ENCODE peak calls at places on chromosomes 13 and 19, in eight cellular contexts. M is glutamatergic neuron, I is heart right ventricle, L is heart left ventricle, G is AG09309, C is cardiac fibroblast, T is omental fat pad, K is BJ. S is an unnamed sample.

GRCh38 chr13:23695711-23696512 is 125.7 kb downstream of the TNFRSF19 start:
- DNase-seq in M (peak; percentile 48), I (peak; percentile 37), L (no peak), G (no peak), C (no peak), T (no peak), K (no peak), S (no peak)

GRCh38 chr19:5154129-5154798 is 185.4 kb downstream of the KDM4B start:
- DNase-seq in M (peak; percentile 80), I (no peak), L (no peak), G (no peak), C (peak; percentile 17), T (no peak), K (no peak), S (peak; percentile 69)

GRCh38 chr13:30978981-30979956 is 46.8 kb downstream of the TEX26 start:
- DNase-seq in M (peak; percentile 75), I (no peak), L (no peak), G (no peak), C (peak; percentile 33), T (no peak), K (no peak), S (peak; percentile 64)

GRCh38 chr13:41111454-41111853 is 21.1 kb downstream of the KBTBD6 start:
- DNase-seq in M (no peak), I (no peak), L (no peak), G (peak; percentile 17), C (peak; percentile 61), T (no peak), K (no peak), S (no peak)

GRCh38 chr19:14354445-14354844 is 26.8 kb upstream of the ADGRE5 start:
- DNase-seq in M (no peak), I (no peak), L (no peak), G (no peak), C (no peak), T (no peak), K (no peak), S (no peak)

GRCh38 chr13:75679459-75679858 is 43.3 kb downstream of the LMO7 start:
- DNase-seq in M (no peak), I (no peak), L (no peak), G (no peak), C (no peak), T (no peak), K (no peak), S (no peak)

GRCh38 chr13:43469791-43470190 is 317.0 kb downstream of the ENOX1 start:
- DNase-seq in M (no peak), I (no peak), L (no peak), G (no peak), C (no peak), T (no peak), K (no peak), S (no peak)

GRCh38 chr13:43786766-43787517 is at the start of gene ENOX1:
- DNase-seq in M (peak; percentile 82), I (peak; percentile 67), L (peak; percentile 79), G (no peak), C (peak; percentile 81), T (peak; percentile 29), K (no peak), S (peak; percentile 76)

GRCh38 chr19:34480971-34481821 is at the start of gene WTIP:
- DNase-seq in M (peak; percentile 60), I (peak; percentile 86), L (peak; percentile 89), G (peak; percentile 66), C (peak; percentile 82), T (no peak), K (no peak), S (peak; percentile 91)

GRCh38 chr13:94390881-94391280 is 88.6 kb downstream of the DCT start:
- DNase-seq in M (no peak), I (no peak), L (no peak), G (no peak), C (no peak), T (no peak), K (no peak), S (no peak)

GRCh38 chr13:95256086-95256485 is 45.2 kb downstream of the ABCC4 start:
- DNase-seq in M (no peak), I (no peak), L (no peak), G (peak; percentile 61), C (peak; percentile 97), T (no peak), K (peak; percentile 59), S (no peak)

GRCh38 chr19:8655340-8655709 is 24.9 kb downstream of the NFILZ start:
- DNase-seq in M (no peak), I (no peak), L (no peak), G (no peak), C (no peak), T (no peak), K (no peak), S (no peak)

GRCh38 chr19:29927944-29928669 is 13.9 kb upstream of the URI1 start:
- DNase-seq in M (no peak), I (no peak), L (no peak), G (no peak), C (no peak), T (no peak), K (no peak), S (peak; percentile 8)

GRCh38 chr19:5349041-5349440 is 8.4 kb upstream of the PTPRS start:
- DNase-seq in M (no peak), I (no peak), L (no peak), G (no peak), C (no peak), T (no peak), K (no peak), S (no peak)

GRCh38 chr13:112452380-112453206 is 76.4 kb downstream of the SPACA7 start:
- DNase-seq in M (no peak), I (no peak), L (no peak), G (no peak), C (no peak), T (no peak), K (no peak), S (no peak)

GRCh38 chr19:39307233-39307821 is 11.1 kb downstream of the IFNL1 start:
- DNase-seq in M (peak; percentile 76), I (no peak), L (no peak), G (no peak), C (peak; percentile 10), T (no peak), K (no peak), S (peak; percentile 80)

GRCh38 chr19:1131718-1132552 is 28.1 kb downstream of the GPX4 start:
- DNase-seq in M (peak; percentile 54), I (peak; percentile 88), L (peak; percentile 91), G (peak; percentile 71), C (peak; percentile 93), T (peak; percentile 85), K (peak; percentile 52), S (peak; percentile 73)

GRCh38 chr19:34844254-34844653 is 71.2 kb upstream of the ZNF599 start:
- DNase-seq in M (no peak), I (no peak), L (no peak), G (no peak), C (no peak), T (no peak), K (no peak), S (no peak)

GRCh38 chr13:28313579-28313978 is 175.2 kb downstream of the PAN3 start:
- DNase-seq in M (no peak), I (no peak), L (no peak), G (no peak), C (peak; percentile 68), T (no peak), K (no peak), S (no peak)

GRCh38 chr19:5078666-5079409 is 109.9 kb downstream of the KDM4B start:
- DNase-seq in M (no peak), I (no peak), L (peak; percentile 59), G (no peak), C (no peak), T (no peak), K (no peak), S (no peak)

GRCh38 chr19:1522838-1523237 is 1.0 kb upstream of the PLK5 start:
- DNase-seq in M (no peak), I (no peak), L (no peak), G (no peak), C (no peak), T (no peak), K (no peak), S (no peak)

DNA sequence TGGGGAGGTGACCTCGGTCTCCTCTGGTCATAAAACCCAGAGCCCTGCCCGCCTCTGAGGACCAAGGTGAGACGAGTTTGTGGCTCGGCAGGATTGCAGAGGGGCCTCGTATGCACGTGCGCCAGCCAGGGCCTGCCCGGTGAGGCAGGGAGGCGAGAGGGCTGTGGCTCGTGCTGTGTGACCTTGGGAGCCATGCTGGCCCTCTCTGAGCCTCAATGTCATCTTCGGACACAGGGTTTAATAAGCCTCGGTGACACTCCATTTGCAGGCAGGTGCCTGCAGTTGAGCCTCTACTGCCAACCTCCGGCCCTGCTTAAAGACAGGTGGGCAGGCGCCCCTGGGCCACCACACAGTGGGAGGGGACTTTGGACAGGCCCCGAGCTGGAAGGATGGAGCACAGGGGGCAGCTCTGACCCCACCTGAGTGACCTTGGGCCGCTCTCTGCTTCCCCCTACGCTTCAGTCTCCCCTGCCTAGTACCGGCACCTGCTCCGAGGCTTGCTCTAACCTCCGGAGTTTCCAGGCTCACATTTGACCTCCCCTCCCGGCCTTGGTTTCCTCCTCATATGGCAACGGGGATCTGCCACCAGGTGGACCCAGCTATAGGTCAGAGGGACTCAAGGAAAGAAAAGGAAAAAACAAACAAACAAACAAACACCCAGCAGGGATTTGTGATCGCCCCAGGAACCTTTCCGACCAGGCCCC is 3.2 kb downstream of the ZBTB7A start:
- DNase-seq in M (no peak), I (no peak), L (no peak), G (no peak), C (no peak), T (no peak), K (no peak), S (no peak)
- TF ChIP-seq CTCF in M (no peak), I (no peak), L (no peak), G (peak; percentile 29), C (peak; percentile 17), T (no peak), K (peak; percentile 13), S (no peak)

DNA sequence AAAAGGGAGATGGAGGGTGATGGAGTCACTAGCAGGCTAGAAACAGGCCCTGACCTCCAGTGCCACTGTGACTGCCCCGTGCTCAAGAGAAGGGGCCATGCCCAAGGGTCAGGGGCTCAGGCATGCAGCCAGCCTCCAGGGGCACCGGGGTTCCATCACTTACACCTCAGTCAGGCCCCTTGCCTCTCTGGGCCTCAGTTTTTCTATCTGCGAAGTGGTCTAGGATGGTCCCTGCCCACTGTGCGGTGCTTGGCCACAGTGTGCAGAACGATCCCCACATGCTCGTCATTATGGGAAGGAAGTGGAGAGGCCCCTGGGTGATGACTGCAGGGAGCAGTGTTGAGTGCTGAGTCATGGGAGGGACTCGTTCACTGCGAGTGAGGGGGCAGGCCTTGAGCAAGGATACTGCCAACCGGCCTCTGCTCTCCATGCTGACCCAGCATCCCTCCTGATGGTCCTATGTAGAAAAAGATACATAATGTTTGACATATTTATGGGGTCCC is 23.1 kb downstream of the TMED1 start:
- DNase-seq in M (no peak), I (peak; percentile 42), L (peak; percentile 45), G (peak; percentile 86), C (peak; percentile 95), T (no peak), K (peak; percentile 82), S (no peak)
- TF ChIP-seq CTCF in M (no peak), I (no peak), L (no peak), G (no peak), C (no peak), T (no peak), K (peak; percentile 14), S (no peak)

GRCh38 chr13:109699628-109700071 is 86.7 kb downstream of the IRS2 start:
- DNase-seq in M (no peak), I (no peak), L (no peak), G (no peak), C (no peak), T (no peak), K (no peak), S (no peak)
- TF ChIP-seq CTCF in M (peak; percentile 20), I (no peak), L (no peak), G (no peak), C (no peak), T (no peak), K (no peak), S (no peak)

GRCh38 chr19:50921391-50922315 is 10.5 kb upstream of the KLK4 start:
- DNase-seq in M (no peak), I (no peak), L (no peak), G (no peak), C (no peak), T (no peak), K (no peak), S (no peak)
- TF ChIP-seq CTCF in M (no peak), I (no peak), L (no peak), G (no peak), C (no peak), T (no peak), K (no peak), S (no peak)